ENCODE peak calls at places on chromosomes 13 and 19, in eight cellular contexts. One of them, this sample, is unnamed.

GRCh38 chr13:27403252-27403678 is 21.2 kb upstream of the GTF3A start:
- DNase-seq in CD8-positive, alpha-beta memory T cell: no peak
- DNase-seq in IMR-90: peak; percentile 65
- DNase-seq in CD8-positive, alpha-beta T cell: no peak
- DNase-seq in stomach: no peak
- DNase-seq in mesendoderm: peak; percentile 63
- DNase-seq in transverse colon: no peak
- DNase-seq in endothelial cell of umbilical vein: no peak
- DNase-seq in this sample: no peak

GRCh38 chr19:752652-753517 is 2.0 kb downstream of the MISP start:
- DNase-seq in CD8-positive, alpha-beta memory T cell: no peak
- DNase-seq in IMR-90: peak; percentile 90
- DNase-seq in CD8-positive, alpha-beta T cell: no peak
- DNase-seq in stomach: peak; percentile 85
- DNase-seq in mesendoderm: no peak
- DNase-seq in transverse colon: peak; percentile 95
- DNase-seq in endothelial cell of umbilical vein: no peak
- DNase-seq in this sample: no peak

GRCh38 chr19:45428385-45429231 is 4.9 kb upstream of the ERCC1 start:
- DNase-seq in CD8-positive, alpha-beta memory T cell: no peak
- DNase-seq in IMR-90: peak; percentile 59
- DNase-seq in CD8-positive, alpha-beta T cell: peak; percentile 39
- DNase-seq in stomach: peak; percentile 38
- DNase-seq in mesendoderm: peak; percentile 63
- DNase-seq in transverse colon: peak; percentile 52
- DNase-seq in endothelial cell of umbilical vein: peak; percentile 49
- DNase-seq in this sample: peak; percentile 38

GRCh38 chr13:76813874-76814273 is 72.3 kb downstream of the KCTD12 start:
- DNase-seq in CD8-positive, alpha-beta memory T cell: no peak
- DNase-seq in IMR-90: no peak
- DNase-seq in CD8-positive, alpha-beta T cell: no peak
- DNase-seq in stomach: peak; percentile 47
- DNase-seq in mesendoderm: no peak
- DNase-seq in transverse colon: peak; percentile 76
- DNase-seq in endothelial cell of umbilical vein: no peak
- DNase-seq in this sample: no peak

GRCh38 chr13:113456116-113456702 is 2.9 kb upstream of the ADPRHL1 start:
- DNase-seq in CD8-positive, alpha-beta memory T cell: no peak
- DNase-seq in IMR-90: no peak
- DNase-seq in CD8-positive, alpha-beta T cell: no peak
- DNase-seq in stomach: no peak
- DNase-seq in mesendoderm: no peak
- DNase-seq in transverse colon: no peak
- DNase-seq in endothelial cell of umbilical vein: no peak
- DNase-seq in this sample: peak; percentile 9

GRCh38 chr13:72379581-72379980 is 347.8 kb downstream of the MZT1 start:
- DNase-seq in CD8-positive, alpha-beta memory T cell: no peak
- DNase-seq in IMR-90: no peak
- DNase-seq in CD8-positive, alpha-beta T cell: no peak
- DNase-seq in stomach: no peak
- DNase-seq in mesendoderm: no peak
- DNase-seq in transverse colon: no peak
- DNase-seq in endothelial cell of umbilical vein: no peak
- DNase-seq in this sample: no peak

GRCh38 chr19:39698535-39698934 is 5.7 kb upstream of the LGALS14 start:
- DNase-seq in CD8-positive, alpha-beta memory T cell: no peak
- DNase-seq in IMR-90: no peak
- DNase-seq in CD8-positive, alpha-beta T cell: no peak
- DNase-seq in stomach: no peak
- DNase-seq in mesendoderm: no peak
- DNase-seq in transverse colon: no peak
- DNase-seq in endothelial cell of umbilical vein: no peak
- DNase-seq in this sample: no peak

GRCh38 chr19:30118760-30119159 is 176.7 kb downstream of the URI1 start:
- DNase-seq in CD8-positive, alpha-beta memory T cell: no peak
- DNase-seq in IMR-90: no peak
- DNase-seq in CD8-positive, alpha-beta T cell: no peak
- DNase-seq in stomach: no peak
- DNase-seq in mesendoderm: no peak
- DNase-seq in transverse colon: no peak
- DNase-seq in endothelial cell of umbilical vein: no peak
- DNase-seq in this sample: no peak

GRCh38 chr13:99122171-99122570 is 78.5 kb upstream of the UBAC2 start:
- DNase-seq in CD8-positive, alpha-beta memory T cell: no peak
- DNase-seq in IMR-90: no peak
- DNase-seq in CD8-positive, alpha-beta T cell: no peak
- DNase-seq in stomach: no peak
- DNase-seq in mesendoderm: no peak
- DNase-seq in transverse colon: no peak
- DNase-seq in endothelial cell of umbilical vein: no peak
- DNase-seq in this sample: no peak

GRCh38 chr13:99123101-99124045 is 77.3 kb upstream of the UBAC2 start:
- DNase-seq in CD8-positive, alpha-beta memory T cell: no peak
- DNase-seq in IMR-90: peak; percentile 19
- DNase-seq in CD8-positive, alpha-beta T cell: no peak
- DNase-seq in stomach: no peak
- DNase-seq in mesendoderm: no peak
- DNase-seq in transverse colon: no peak
- DNase-seq in endothelial cell of umbilical vein: no peak
- DNase-seq in this sample: no peak

GRCh38 chr13:99124695-99125334 is 75.8 kb upstream of the UBAC2 start:
- DNase-seq in CD8-positive, alpha-beta memory T cell: no peak
- DNase-seq in IMR-90: peak; percentile 45
- DNase-seq in CD8-positive, alpha-beta T cell: peak; percentile 19
- DNase-seq in stomach: no peak
- DNase-seq in mesendoderm: no peak
- DNase-seq in transverse colon: no peak
- DNase-seq in endothelial cell of umbilical vein: peak; percentile 86
- DNase-seq in this sample: no peak

GRCh38 chr13:99125335-99125915 is 75.2 kb upstream of the UBAC2 start:
- DNase-seq in CD8-positive, alpha-beta memory T cell: no peak
- DNase-seq in IMR-90: no peak
- DNase-seq in CD8-positive, alpha-beta T cell: no peak
- DNase-seq in stomach: no peak
- DNase-seq in mesendoderm: no peak
- DNase-seq in transverse colon: no peak
- DNase-seq in endothelial cell of umbilical vein: no peak
- DNase-seq in this sample: no peak

GRCh38 chr13:99124046-99124400 is 76.6 kb upstream of the UBAC2 start:
- DNase-seq in CD8-positive, alpha-beta memory T cell: no peak
- DNase-seq in IMR-90: no peak
- DNase-seq in CD8-positive, alpha-beta T cell: no peak
- DNase-seq in stomach: no peak
- DNase-seq in mesendoderm: no peak
- DNase-seq in transverse colon: no peak
- DNase-seq in endothelial cell of umbilical vein: no peak
- DNase-seq in this sample: peak; percentile 96
- H3K27ac ChIP-seq in CD8-positive, alpha-beta memory T cell: no peak overlapping the region
- H3K27ac ChIP-seq in IMR-90: no peak overlapping the region
- H3K27ac ChIP-seq in CD8-positive, alpha-beta T cell: no peak overlapping the region
- H3K27ac ChIP-seq in stomach: no peak overlapping the region
- H3K27ac ChIP-seq in mesendoderm: no peak overlapping the region
- H3K27ac ChIP-seq in transverse colon: no peak overlapping the region
- H3K27ac ChIP-seq in endothelial cell of umbilical vein: no peak overlapping the region
- H3K27ac ChIP-seq in this sample: peak overlapping the region; percentile 54

DNA sequence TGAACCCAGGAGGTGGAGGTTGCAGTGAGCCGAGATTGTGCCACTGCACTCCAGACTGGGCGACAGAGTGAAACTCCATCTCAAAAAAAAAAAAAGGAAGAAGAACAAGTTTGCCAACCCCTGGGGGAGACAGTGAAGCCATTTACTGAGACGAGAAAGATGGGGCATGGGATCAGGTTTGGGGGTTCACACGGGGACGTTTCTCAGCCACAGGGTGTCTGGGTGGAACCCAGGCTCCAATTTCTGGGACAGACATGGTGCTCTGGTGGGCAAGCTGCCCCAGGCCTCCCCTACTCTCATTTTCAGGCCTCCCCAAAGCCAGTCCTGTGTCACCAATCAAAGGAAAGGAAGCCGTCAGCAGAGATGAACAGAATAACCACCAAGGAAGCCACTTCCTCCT is 13.4 kb downstream of the HSH2D start:
- DNase-seq in CD8-positive, alpha-beta memory T cell: no peak
- DNase-seq in IMR-90: no peak
- DNase-seq in CD8-positive, alpha-beta T cell: no peak
- DNase-seq in stomach: no peak
- DNase-seq in mesendoderm: no peak
- DNase-seq in transverse colon: no peak
- DNase-seq in endothelial cell of umbilical vein: no peak
- DNase-seq in this sample: no peak
- H3K36me3 ChIP-seq in CD8-positive, alpha-beta memory T cell: peaks cover 29% of the 10 kb centered on the region
- H3K36me3 ChIP-seq in IMR-90: no peaks in the 10 kb centered on the region
- H3K36me3 ChIP-seq in CD8-positive, alpha-beta T cell: peaks cover 40% of the 10 kb centered on the region
- H3K36me3 ChIP-seq in stomach: no peaks in the 10 kb centered on the region
- H3K36me3 ChIP-seq in mesendoderm: no peaks in the 10 kb centered on the region
- H3K36me3 ChIP-seq in transverse colon: no peaks in the 10 kb centered on the region
- H3K36me3 ChIP-seq in endothelial cell of umbilical vein: no peaks in the 10 kb centered on the region
- H3K36me3 ChIP-seq in this sample: no peaks in the 10 kb centered on the region

GRCh38 chr19:41991025-41991424 is 3.0 kb downstream of the ATP1A3 start:
- DNase-seq in CD8-positive, alpha-beta memory T cell: no peak
- DNase-seq in IMR-90: no peak
- DNase-seq in CD8-positive, alpha-beta T cell: no peak
- DNase-seq in stomach: no peak
- DNase-seq in mesendoderm: no peak
- DNase-seq in transverse colon: no peak
- DNase-seq in endothelial cell of umbilical vein: no peak
- DNase-seq in this sample: peak; percentile 93
- H3K27ac ChIP-seq in CD8-positive, alpha-beta memory T cell: no peak overlapping the region
- H3K27ac ChIP-seq in IMR-90: no peak overlapping the region
- H3K27ac ChIP-seq in CD8-positive, alpha-beta T cell: no peak overlapping the region
- H3K27ac ChIP-seq in stomach: no peak overlapping the region
- H3K27ac ChIP-seq in mesendoderm: no peak overlapping the region
- H3K27ac ChIP-seq in transverse colon: no peak overlapping the region
- H3K27ac ChIP-seq in endothelial cell of umbilical vein: no peak overlapping the region
- H3K27ac ChIP-seq in this sample: peak overlapping the region; percentile 90

GRCh38 chr19:10681658-10682057 is 19.6 kb upstream of the QTRT1 start:
- DNase-seq in CD8-positive, alpha-beta memory T cell: no peak
- DNase-seq in IMR-90: no peak
- DNase-seq in CD8-positive, alpha-beta T cell: no peak
- DNase-seq in stomach: no peak
- DNase-seq in mesendoderm: no peak
- DNase-seq in transverse colon: no peak
- DNase-seq in endothelial cell of umbilical vein: no peak
- DNase-seq in this sample: no peak

GRCh38 chr19:10678813-10679212 is 22.4 kb upstream of the QTRT1 start:
- DNase-seq in CD8-positive, alpha-beta memory T cell: no peak
- DNase-seq in IMR-90: no peak
- DNase-seq in CD8-positive, alpha-beta T cell: no peak
- DNase-seq in stomach: no peak
- DNase-seq in mesendoderm: no peak
- DNase-seq in transverse colon: no peak
- DNase-seq in endothelial cell of umbilical vein: no peak
- DNase-seq in this sample: no peak

GRCh38 chr19:10677796-10678195 is 23.4 kb upstream of the QTRT1 start:
- DNase-seq in CD8-positive, alpha-beta memory T cell: no peak
- DNase-seq in IMR-90: no peak
- DNase-seq in CD8-positive, alpha-beta T cell: no peak
- DNase-seq in stomach: peak; percentile 82
- DNase-seq in mesendoderm: no peak
- DNase-seq in transverse colon: no peak
- DNase-seq in endothelial cell of umbilical vein: no peak
- DNase-seq in this sample: no peak

GRCh38 chr19:10680545-10681135 is 20.6 kb upstream of the QTRT1 start:
- DNase-seq in CD8-positive, alpha-beta memory T cell: no peak
- DNase-seq in IMR-90: no peak
- DNase-seq in CD8-positive, alpha-beta T cell: no peak
- DNase-seq in stomach: no peak
- DNase-seq in mesendoderm: no peak
- DNase-seq in transverse colon: no peak
- DNase-seq in endothelial cell of umbilical vein: no peak
- DNase-seq in this sample: no peak

DNA sequence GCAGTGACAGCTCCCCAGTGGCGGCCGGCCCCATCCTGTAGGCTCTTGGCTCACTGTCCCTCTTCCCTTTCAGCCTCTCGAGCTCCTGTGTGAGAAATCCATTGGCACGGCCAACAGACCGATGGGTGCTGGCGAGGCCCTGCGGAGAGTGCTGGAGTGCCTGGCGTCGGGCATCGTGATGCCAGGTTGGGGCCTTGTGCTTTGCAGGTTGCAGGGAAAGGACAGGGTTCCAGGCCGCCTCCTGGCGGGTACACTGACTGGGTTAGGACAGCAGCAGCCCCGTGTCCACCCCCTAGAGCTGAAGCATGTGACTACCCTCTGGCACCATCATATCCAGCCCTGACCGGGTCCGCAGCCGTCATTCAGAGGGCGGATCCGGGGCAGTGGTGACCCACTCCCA is 21.5 kb upstream of the QTRT1 start:
- DNase-seq in CD8-positive, alpha-beta memory T cell: no peak
- DNase-seq in IMR-90: no peak
- DNase-seq in CD8-positive, alpha-beta T cell: no peak
- DNase-seq in stomach: no peak
- DNase-seq in mesendoderm: no peak
- DNase-seq in transverse colon: no peak
- DNase-seq in endothelial cell of umbilical vein: no peak
- DNase-seq in this sample: no peak
- H3K36me3 ChIP-seq in CD8-positive, alpha-beta memory T cell: peaks cover 86% of the 10 kb centered on the region
- H3K36me3 ChIP-seq in IMR-90: peaks cover 84% of the 10 kb centered on the region
- H3K36me3 ChIP-seq in CD8-positive, alpha-beta T cell: peaks cover 73% of the 10 kb centered on the region
- H3K36me3 ChIP-seq in stomach: peaks cover 87% of the 10 kb centered on the region
- H3K36me3 ChIP-seq in mesendoderm: peaks cover 65% of the 10 kb centered on the region
- H3K36me3 ChIP-seq in transverse colon: no peaks in the 10 kb centered on the region
- H3K36me3 ChIP-seq in endothelial cell of umbilical vein: peaks cover 72% of the 10 kb centered on the region
- H3K36me3 ChIP-seq in this sample: peaks cover 97% of the 10 kb centered on the region

GRCh38 chr19:37389234-37389633 is 18.3 kb downstream of the ZNF527 start:
- DNase-seq in CD8-positive, alpha-beta memory T cell: no peak
- DNase-seq in IMR-90: no peak
- DNase-seq in CD8-positive, alpha-beta T cell: no peak
- DNase-seq in stomach: no peak
- DNase-seq in mesendoderm: peak; percentile 13
- DNase-seq in transverse colon: no peak
- DNase-seq in endothelial cell of umbilical vein: no peak
- DNase-seq in this sample: no peak
- H3K27ac ChIP-seq in CD8-positive, alpha-beta memory T cell: no peak overlapping the region
- H3K27ac ChIP-seq in IMR-90: no peak overlapping the region
- H3K27ac ChIP-seq in CD8-positive, alpha-beta T cell: no peak overlapping the region
- H3K27ac ChIP-seq in stomach: no peak overlapping the region
- H3K27ac ChIP-seq in mesendoderm: no peak overlapping the region
- H3K27ac ChIP-seq in transverse colon: no peak overlapping the region
- H3K27ac ChIP-seq in endothelial cell of umbilical vein: no peak overlapping the region
- H3K27ac ChIP-seq in this sample: no peak overlapping the region

DNA sequence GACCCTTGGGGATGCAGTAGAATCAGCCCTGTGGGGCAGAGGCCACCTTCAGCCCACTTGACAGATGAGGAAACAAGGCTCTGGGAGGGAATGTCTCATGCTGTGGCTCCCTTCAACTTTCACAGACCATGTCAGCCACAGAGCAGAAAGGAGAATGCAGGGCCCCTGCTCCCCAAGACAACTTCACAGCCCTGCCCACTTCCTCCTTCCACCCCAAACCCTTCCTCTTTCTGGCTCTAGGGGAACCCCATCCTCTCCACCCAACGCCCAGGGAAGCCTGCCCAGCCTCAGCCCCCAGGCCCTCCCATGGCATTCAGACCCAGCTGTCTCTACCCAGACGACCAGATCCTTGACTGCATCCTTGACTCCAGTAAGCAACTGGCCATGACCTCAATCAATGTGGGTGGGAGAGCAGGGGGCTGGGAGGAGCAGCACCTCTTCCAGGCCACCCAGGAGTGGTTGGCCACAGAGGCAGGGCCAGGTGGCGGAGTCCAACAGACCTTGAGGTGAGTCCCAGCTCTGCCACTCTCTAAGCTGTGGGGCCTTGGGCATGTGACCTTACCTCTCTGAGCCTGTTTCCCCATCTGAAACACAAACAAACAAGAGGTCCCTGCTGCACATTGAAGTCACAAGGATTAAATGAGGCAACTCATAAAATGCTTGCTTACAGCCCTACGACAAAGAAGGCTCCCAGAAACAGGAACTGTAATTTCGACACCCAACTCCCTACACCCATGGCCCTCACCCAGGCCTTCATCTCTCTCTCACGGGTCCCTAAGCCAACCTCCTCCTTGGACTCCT is 15.8 kb downstream of the DEDD2 start:
- DNase-seq in CD8-positive, alpha-beta memory T cell: peak; percentile 39
- DNase-seq in IMR-90: no peak
- DNase-seq in CD8-positive, alpha-beta T cell: peak; percentile 41
- DNase-seq in stomach: peak; percentile 45
- DNase-seq in mesendoderm: no peak
- DNase-seq in transverse colon: peak; percentile 56
- DNase-seq in endothelial cell of umbilical vein: no peak
- DNase-seq in this sample: no peak
- H3K36me3 ChIP-seq in CD8-positive, alpha-beta memory T cell: peaks cover 42% of the 10 kb centered on the region
- H3K36me3 ChIP-seq in IMR-90: peaks cover 61% of the 10 kb centered on the region
- H3K36me3 ChIP-seq in CD8-positive, alpha-beta T cell: peaks cover 28% of the 10 kb centered on the region
- H3K36me3 ChIP-seq in stomach: peaks cover 51% of the 10 kb centered on the region
- H3K36me3 ChIP-seq in mesendoderm: peaks cover 9% of the 10 kb centered on the region
- H3K36me3 ChIP-seq in transverse colon: no peaks in the 10 kb centered on the region
- H3K36me3 ChIP-seq in endothelial cell of umbilical vein: peaks cover 49% of the 10 kb centered on the region
- H3K36me3 ChIP-seq in this sample: peaks cover 84% of the 10 kb centered on the region